ENCODE peak calls at places on chromosomes 7 and 10, in six cellular contexts. L is astrocyte of the spinal cord, W is epithelial cell of esophagus, M is HFF-Myc, N is AG04449, J is bronchial epithelial cell. E is an unnamed sample.

GRCh38 chr7:121433775-121434174 is 37.7 kb upstream of the FAM3C start:
- DNase-seq in M (no peak), J (no peak), L (no peak), W (no peak), N (no peak), E (no peak)

GRCh38 chr10:74187237-74187636 is 36.2 kb downstream of the ADK start:
- DNase-seq in M (no peak), L (no peak), W (no peak), J (no peak), N (no peak), E (no peak)

GRCh38 chr7:45920543-45921380 is at the start of gene IGFBP3:
- DNase-seq in N (no peak), W (peak), J (no peak), M (no peak), L (peak), E (peak)

GRCh38 chr7:381211-382117 is 91.5 kb downstream of the FOXL3 start:
- DNase-seq in N (no peak), L (no peak), W (no peak), M (no peak), J (no peak), E (no peak)

GRCh38 chr7:129853661-129854268 is 99.0 kb downstream of the UBE2H start:
- DNase-seq in J (peak), W (peak), L (peak), M (no peak), N (no peak), E (peak)

GRCh38 chr7:101880536-101881443 is 63.4 kb downstream of the CUX1 start:
- DNase-seq in J (peak), N (peak), W (peak), M (no peak), L (peak), E (peak)

GRCh38 chr7:83835424-83835823 is 186.5 kb upstream of the SEMA3E start:
- DNase-seq in L (peak), W (no peak), J (no peak), N (no peak), M (no peak), E (no peak)

GRCh38 chr10:75613685-75614587 is 182.5 kb downstream of the LRMDA start:
- DNase-seq in W (no peak), M (peak), N (no peak), L (no peak), J (no peak), E (no peak)

GRCh38 chr7:129835436-129836020 is 117.2 kb downstream of the UBE2H start:
- DNase-seq in N (no peak), W (no peak), J (no peak), M (no peak), L (no peak), E (no peak)

GRCh38 chr7:156206174-156206573 is 393.9 kb upstream of the SHH start:
- DNase-seq in L (no peak), M (no peak), J (no peak), W (no peak), N (no peak), E (no peak)

GRCh38 chr10:71331736-71332135 is 12.7 kb downstream of the SLC29A3 start:
- DNase-seq in L (no peak), N (no peak), W (peak), J (no peak), M (no peak), E (no peak)

GRCh38 chr7:44665531-44666213 is 59.2 kb downstream of the OGDH start:
- DNase-seq in N (peak), M (no peak), L (peak), W (peak), J (peak), E (peak)

GRCh38 chr7:102403563-102403962 is 7.4 kb downstream of the PRKRIP1 start:
- DNase-seq in L (no peak), W (no peak), J (no peak), M (no peak), N (no peak), E (no peak)

GRCh38 chr10:31926765-31927596 is 1.6 kb downstream of the ARHGAP12 start:
- DNase-seq in J (peak), W (peak), M (no peak), L (no peak), N (no peak), E (peak)
- H3K4me3 ChIP-seq in J (peak), W (peak), M (peak), L (peak), N (peak), E (peak)

GRCh38 chr10:99406149-99406548 is 24.3 kb downstream of the GOT1 start:
- DNase-seq in M (no peak), L (no peak), W (peak), J (no peak), N (no peak), E (no peak)

GRCh38 chr10:99399664-99400063 is 30.8 kb downstream of the GOT1 start:
- DNase-seq in L (no peak), N (no peak), M (no peak), W (no peak), J (no peak), E (no peak)

GRCh38 chr10:99403674-99404073 is 26.8 kb downstream of the GOT1 start:
- DNase-seq in W (peak), J (peak), L (no peak), N (no peak), M (no peak), E (no peak)
- H3K4me3 ChIP-seq in W (no peak), J (no peak), L (no peak), N (no peak), M (no peak), E (no peak)

GRCh38 chr10:1360011-1360580 is 303.9 kb downstream of the WDR37 start:
- DNase-seq in L (no peak), M (no peak), J (no peak), W (no peak), N (no peak), E (no peak)
- H3K4me3 ChIP-seq in L (no peak), M (no peak), J (no peak), W (no peak), N (no peak), E (no peak)

GRCh38 chr7:11343818-11344413 is 370.2 kb downstream of the PHF14 start:
- DNase-seq in L (peak), J (peak), N (no peak), M (peak), W (peak), E (peak)
- H3K4me3 ChIP-seq in L (no peak), J (no peak), N (no peak), M (no peak), W (no peak), E (peak)

DNA sequence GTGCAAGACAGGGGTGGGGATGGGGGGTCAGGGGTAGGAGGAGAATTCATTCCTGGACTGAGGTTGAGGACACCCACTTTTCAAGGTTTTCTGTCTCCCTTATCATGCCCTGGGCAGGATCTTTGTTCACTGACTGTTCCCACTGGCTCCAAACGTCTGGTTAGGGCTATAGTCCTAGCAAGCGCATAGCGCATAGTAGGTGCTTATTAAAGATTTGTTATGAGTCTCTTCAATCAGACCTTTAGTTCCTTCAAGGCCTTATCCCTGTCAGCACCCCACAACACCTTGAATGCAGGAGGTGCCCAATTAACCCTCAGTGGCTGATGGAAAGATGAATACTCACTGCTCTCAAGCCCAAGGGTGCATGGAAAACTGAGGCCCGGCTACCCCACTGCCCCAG is 177.9 kb downstream of the SH3PXD2A start:
- DNase-seq in L (no peak), M (no peak), J (no peak), N (no peak), W (no peak), E (no peak)
- H3K4me3 ChIP-seq in L (peak), M (peak), J (no peak), N (peak), W (no peak), E (peak)

GRCh38 chr7:29319719-29320521 is 125.3 kb downstream of the CHN2 start:
- DNase-seq in W (no peak), J (no peak), N (no peak), L (no peak), M (peak), E (peak)

GRCh38 chr7:29322023-29322712 is 127.6 kb downstream of the CHN2 start:
- DNase-seq in L (no peak), J (no peak), N (no peak), M (no peak), W (no peak), E (no peak)

GRCh38 chr7:29320577-29320976 is 126.0 kb downstream of the CHN2 start:
- DNase-seq in N (no peak), J (no peak), L (no peak), M (no peak), W (no peak), E (no peak)

GRCh38 chr7:29315302-29316270 is 121.0 kb downstream of the CHN2 start:
- DNase-seq in N (no peak), M (no peak), L (no peak), W (no peak), J (no peak), E (no peak)

GRCh38 chr7:29318853-29319718 is 124.5 kb downstream of the CHN2 start:
- DNase-seq in M (no peak), L (no peak), W (no peak), N (no peak), J (no peak), E (no peak)
- H3K4me3 ChIP-seq in M (no peak), L (no peak), W (no peak), N (no peak), J (no peak), E (no peak)

DNA sequence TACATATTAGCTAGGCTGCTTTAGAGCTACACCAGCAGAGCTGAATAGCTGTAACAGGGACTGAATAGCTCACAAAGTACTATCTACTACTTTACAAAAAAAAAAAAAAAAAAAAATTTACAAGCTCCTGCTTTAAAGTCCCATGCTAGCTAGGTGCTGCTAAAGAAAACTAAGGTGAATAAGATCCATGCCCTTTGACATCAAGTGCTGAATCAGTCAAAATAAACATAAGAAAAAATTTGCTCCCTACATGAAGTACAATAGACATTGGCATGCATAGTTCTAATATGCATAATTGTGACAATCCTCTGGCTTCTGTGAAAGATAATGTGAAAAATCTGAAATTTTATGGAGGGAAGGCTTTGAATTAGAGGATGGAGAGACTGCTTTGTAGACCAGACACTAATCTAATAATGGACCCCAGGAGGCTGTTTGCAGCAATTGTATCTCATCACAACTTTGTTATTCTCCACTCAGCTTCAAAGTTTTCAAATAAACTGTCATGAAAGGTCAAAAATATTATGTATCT is 127.9 kb upstream of the CDK1 start:
- DNase-seq in M (no peak), J (peak), N (no peak), W (peak), L (no peak), E (no peak)
- H3K4me3 ChIP-seq in M (no peak), J (no peak), N (no peak), W (no peak), L (no peak), E (no peak)

DNA sequence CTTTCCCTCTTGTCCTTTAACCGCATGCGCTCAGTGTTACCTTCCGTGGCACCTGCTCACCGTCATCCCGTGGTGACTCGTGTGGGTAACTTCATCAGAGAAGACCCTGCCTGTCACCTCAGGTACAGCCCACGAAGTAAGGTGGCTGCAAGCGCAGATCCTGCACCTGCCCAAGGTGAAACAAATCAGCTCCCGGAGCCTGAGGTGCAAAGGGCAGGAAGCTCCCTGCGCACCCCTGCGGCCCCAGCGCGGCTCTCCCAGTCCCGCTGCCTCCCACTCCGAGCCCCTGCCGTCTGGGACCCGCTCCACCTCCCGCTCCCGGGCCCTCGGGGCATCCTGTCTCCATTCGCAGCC is 110.9 kb upstream of the LANCL2 start:
- DNase-seq in L (no peak), J (no peak), M (no peak), N (no peak), W (no peak), E (no peak)
- H3K4me3 ChIP-seq in L (peak), J (peak), M (peak), N (peak), W (peak), E (peak)

DNA sequence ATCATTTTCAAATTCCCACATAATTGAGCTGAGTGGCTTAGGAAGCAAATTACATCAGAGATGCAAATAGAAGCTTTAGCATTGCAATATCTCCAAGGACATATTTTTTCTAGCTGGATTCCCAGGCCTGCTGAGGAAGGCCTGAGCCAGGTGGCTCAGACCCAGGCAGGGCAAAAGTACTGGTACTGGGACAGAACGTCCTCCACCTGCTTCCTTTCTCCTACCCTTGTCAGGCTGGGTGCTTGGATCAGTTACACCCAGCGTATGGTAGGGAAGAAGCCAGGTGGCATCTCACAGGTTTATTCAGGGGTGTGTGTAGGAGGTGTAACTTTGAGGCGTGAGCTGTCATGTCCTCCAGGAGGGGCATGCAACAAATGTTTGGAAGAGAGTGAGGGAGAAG is 3.0 kb upstream of the PANK1 start:
- DNase-seq in L (no peak), N (no peak), W (no peak), M (no peak), J (no peak), E (no peak)
- H3K4me3 ChIP-seq in L (no peak), N (no peak), W (no peak), M (no peak), J (no peak), E (no peak)